ENCODE peak calls at places on chromosome 19, in five cellular contexts. E is IMR-90, J is GM12878, N is K562, B is HepG2. I is an unnamed sample.

GRCh38 chr19:43726736-43727592 is 11.1 kb downstream of the IRGC start:
- DNase-seq in E (no peak), J (peak), N (no peak), B (no peak), I (no peak)

GRCh38 chr19:14632286-14632685 is 42.4 kb downstream of the ADGRE3 start:
- DNase-seq in E (peak), J (peak), N (peak), B (peak), I (peak)

GRCh38 chr19:41919948-41920712 is 8.1 kb downstream of the ERFL start:
- DNase-seq in E (no peak), J (no peak), N (no peak), B (no peak), I (no peak)

GRCh38 chr19:35216833-35217707 is 11.5 kb downstream of the FAM187B start:
- DNase-seq in E (no peak), J (no peak), N (no peak), B (no peak), I (no peak)

GRCh38 chr19:31066385-31066784 is 282.9 kb downstream of the TSHZ3 start:
- DNase-seq in E (peak), J (no peak), N (no peak), B (no peak), I (no peak)

GRCh38 chr19:51490676-51491075 is 10.9 kb downstream of the SIGLEC12 start:
- DNase-seq in E (no peak), J (no peak), N (peak), B (no peak), I (no peak)

GRCh38 chr19:14985133-14985532 is 5.5 kb upstream of the SLC1A6 start:
- DNase-seq in E (no peak), J (no peak), N (no peak), B (no peak), I (no peak)

GRCh38 chr19:13086341-13086740 is 16.3 kb downstream of the LYL1 start:
- DNase-seq in E (no peak), J (no peak), N (no peak), B (no peak), I (no peak)

GRCh38 chr19:23002690-23003422 is at the start of gene ZNF728:
- DNase-seq in E (no peak), J (no peak), N (peak), B (no peak), I (peak)

GRCh38 chr19:39890755-39891551 is 43.5 kb downstream of the FCGBP start:
- DNase-seq in E (no peak), J (no peak), N (no peak), B (no peak), I (no peak)

GRCh38 chr19:43780706-43781525 is at the start of gene KCNN4:
- DNase-seq in E (peak), J (no peak), N (peak), B (no peak), I (no peak)

GRCh38 chr19:21482863-21483276 is 22.5 kb upstream of the ZNF429 start:
- DNase-seq in E (no peak), J (no peak), N (peak), B (peak), I (peak)

GRCh38 chr19:49335071-49335783 is at the start of gene CD37:
- DNase-seq in E (no peak), J (no peak), N (peak), B (no peak), I (no peak)

GRCh38 chr19:13430790-13431582 is 75.3 kb downstream of the CACNA1A start:
- DNase-seq in E (peak), J (no peak), N (peak), B (peak), I (peak)

GRCh38 chr19:12777217-12778019 is 2.1 kb upstream of the HOOK2 start:
- DNase-seq in E (peak), J (no peak), N (peak), B (peak), I (peak)

GRCh38 chr19:3710265-3710812 is 2.2 kb downstream of the TJP3 start:
- DNase-seq in E (peak), J (no peak), N (peak), B (peak), I (peak)

GRCh38 chr19:47374876-47375693 is 26.0 kb downstream of the DHX34 start:
- DNase-seq in E (no peak), J (no peak), N (no peak), B (no peak), I (no peak)

GRCh38 chr19:17127671-17128070 is 52.1 kb downstream of the MYO9B start:
- DNase-seq in E (no peak), J (no peak), N (no peak), B (no peak), I (no peak)

GRCh38 chr19:47511128-47511517 is 3.7 kb downstream of the NAPA start:
- DNase-seq in E (no peak), J (no peak), N (no peak), B (no peak), I (no peak)

GRCh38 chr19:56393119-56394012 is at the start of gene ZNF582:
- DNase-seq in E (peak), J (peak), N (peak), B (peak), I (peak)

GRCh38 chr19:50204811-50205675 is 1.6 kb downstream of the MYH14 start:
- DNase-seq in E (no peak), J (no peak), N (peak), B (peak), I (peak)

GRCh38 chr19:41895745-41896580 is 13.0 kb downstream of the ARHGEF1 start:
- DNase-seq in E (no peak), J (no peak), N (no peak), B (no peak), I (no peak)

GRCh38 chr19:6707011-6707657 is 13.3 kb downstream of the C3 start:
- DNase-seq in E (no peak), J (no peak), N (no peak), B (no peak), I (no peak)

GRCh38 chr19:29845576-29846176 is 33.9 kb downstream of the CCNE1 start:
- DNase-seq in E (peak), J (no peak), N (peak), B (no peak), I (peak)

GRCh38 chr19:34253711-34254551 is 423 bp upstream of the GARRE1 start:
- DNase-seq in E (peak), J (no peak), N (peak), B (peak), I (no peak)

GRCh38 chr19:21468791-21469190 is 36.6 kb upstream of the ZNF429 start:
- DNase-seq in E (no peak), J (no peak), N (no peak), B (no peak), I (no peak)

GRCh38 chr19:51440846-51441409 is 17.3 kb downstream of the SIGLEC8 start:
- DNase-seq in E (no peak), J (no peak), N (peak), B (no peak), I (no peak)

GRCh38 chr19:50535672-50536071 is 22.0 kb upstream of the ASPDH start:
- DNase-seq in E (no peak), J (no peak), N (no peak), B (no peak), I (no peak)

GRCh38 chr19:44943801-44944249 is 1.8 kb downstream of the APOC4 start:
- DNase-seq in E (no peak), J (no peak), N (peak), B (no peak), I (no peak)

GRCh38 chr19:22607653-22608430 is 26.3 kb upstream of the ZNF492 start:
- DNase-seq in E (no peak), J (no peak), N (no peak), B (no peak), I (no peak)

GRCh38 chr19:14517840-14518505 is at the start of gene DNAJB1:
- DNase-seq in E (peak), J (no peak), N (peak), B (peak), I (peak)

GRCh38 chr19:31083122-31083521 is 266.1 kb downstream of the TSHZ3 start:
- DNase-seq in E (no peak), J (no peak), N (no peak), B (no peak), I (no peak)

GRCh38 chr19:28288850-28289249 is 924.1 kb downstream of the UQCRFS1 start:
- DNase-seq in E (no peak), J (no peak), N (no peak), B (no peak), I (no peak)

GRCh38 chr19:6354098-6354674 is 7.1 kb upstream of the CLPP start:
- DNase-seq in E (no peak), J (no peak), N (no peak), B (no peak), I (no peak)

GRCh38 chr19:41570639-41571112 is 5.3 kb upstream of the CEACAM21 start:
- DNase-seq in E (peak), J (no peak), N (peak), B (peak), I (peak)

GRCh38 chr19:18775586-18776287 is 15.4 kb downstream of the COMP start:
- DNase-seq in E (peak), J (no peak), N (no peak), B (no peak), I (no peak)

GRCh38 chr19:42191855-42192254 is 25.6 kb downstream of the DEDD2 start:
- DNase-seq in E (peak), J (no peak), N (no peak), B (peak), I (no peak)

GRCh38 chr19:47625650-47626049 is 16.7 kb downstream of the BICRA start:
- DNase-seq in E (no peak), J (no peak), N (no peak), B (no peak), I (no peak)

GRCh38 chr19:5003781-5004180 is 34.9 kb downstream of the KDM4B start:
- DNase-seq in E (no peak), J (no peak), N (no peak), B (no peak), I (no peak)

GRCh38 chr19:5005096-5005495 is 36.2 kb downstream of the KDM4B start:
- DNase-seq in E (no peak), J (no peak), N (no peak), B (no peak), I (no peak)

GRCh38 chr19:5002143-5002542 is 33.2 kb downstream of the KDM4B start:
- DNase-seq in E (peak), J (no peak), N (no peak), B (peak), I (no peak)

GRCh38 chr19:5000120-5000611 is 31.3 kb downstream of the KDM4B start:
- DNase-seq in E (no peak), J (no peak), N (no peak), B (no peak), I (no peak)

DNA sequence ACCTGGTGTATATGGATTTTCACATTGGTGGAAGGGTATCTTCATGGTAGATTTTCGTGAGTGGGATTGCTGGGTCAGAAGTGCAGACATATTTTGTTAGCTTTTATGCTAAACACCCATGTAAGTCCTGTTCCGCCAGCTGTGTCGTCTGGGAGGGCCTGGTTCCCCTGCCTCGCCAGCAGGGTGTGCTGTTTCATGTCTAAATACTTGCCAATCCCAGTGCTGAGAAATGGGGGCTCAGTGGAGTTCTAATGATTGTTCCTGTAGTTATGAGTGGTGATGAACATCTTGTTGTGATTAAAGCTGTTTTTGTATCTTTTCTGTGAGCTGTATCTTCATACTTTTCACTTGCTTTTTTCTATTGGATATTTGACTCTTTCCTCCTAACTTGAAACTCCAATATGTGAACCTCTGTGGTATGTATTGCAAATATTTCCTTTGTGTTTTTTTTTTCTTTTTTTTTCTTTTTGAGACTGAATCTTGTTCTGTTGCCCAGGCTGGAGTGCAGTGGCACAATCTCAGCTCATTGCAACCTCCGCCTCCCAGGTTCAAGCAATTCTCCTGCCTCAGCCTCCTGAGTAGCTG is 32.7 kb downstream of the KDM4B start:
- DNase-seq in E (peak), J (no peak), N (peak), B (peak), I (peak)
- TF ChIP-seq MXI1 in E (no peak), J (no peak), N (no peak), B (no peak), I (no peak)

GRCh38 chr19:32232449-32232848 is 113.0 kb upstream of the ZNF507 start:
- DNase-seq in E (no peak), J (no peak), N (no peak), B (no peak), I (no peak)
- TF ChIP-seq MXI1 in E (no peak), J (no peak), N (no peak), B (no peak), I (no peak)

GRCh38 chr19:55256562-55257460 is 2.0 kb downstream of the PPP6R1 start:
- DNase-seq in E (no peak), J (no peak), N (no peak), B (peak), I (no peak)

GRCh38 chr19:55255618-55256423 is 3.0 kb downstream of the PPP6R1 start:
- DNase-seq in E (peak), J (peak), N (peak), B (peak), I (no peak)

GRCh38 chr19:55258828-55259539 is at the start of gene PPP6R1:
- DNase-seq in E (peak), J (peak), N (peak), B (peak), I (peak)

GRCh38 chr19:55258476-55258827 is 365 bp downstream of the PPP6R1 start:
- DNase-seq in E (no peak), J (no peak), N (peak), B (no peak), I (peak)

GRCh38 chr19:55257461-55258411 is 1.1 kb downstream of the PPP6R1 start:
- DNase-seq in E (peak), J (no peak), N (peak), B (no peak), I (peak)
- TF ChIP-seq MXI1 in E (peak), J (peak), N (peak), B (peak), I (peak)

DNA sequence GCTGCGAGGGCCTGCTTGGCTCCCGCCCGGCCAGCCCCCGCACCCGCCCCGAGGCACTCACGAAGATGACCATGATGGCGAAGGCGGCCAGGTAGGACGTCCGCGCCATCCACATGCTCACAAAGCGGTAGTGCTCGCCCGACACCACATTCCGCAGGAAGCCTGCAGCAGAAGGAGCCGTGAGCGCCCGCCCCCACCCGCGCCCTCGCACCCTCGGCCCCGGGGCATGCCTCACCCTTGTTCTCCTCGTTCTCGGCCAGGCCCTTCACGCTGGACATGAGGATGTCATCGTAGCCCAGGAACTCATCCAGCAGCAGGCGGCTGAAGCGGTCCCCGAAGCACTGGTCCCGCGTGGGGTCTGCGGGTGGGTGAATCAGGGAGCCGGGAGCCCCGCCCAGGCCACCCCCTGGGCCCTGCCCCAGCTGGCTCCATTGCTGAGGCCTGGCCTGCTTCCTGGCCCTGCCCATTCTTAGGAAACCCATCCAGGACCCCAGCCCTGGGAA is 9.0 kb downstream of the TMEM259 start:
- DNase-seq in E (no peak), J (no peak), N (no peak), B (no peak), I (no peak)
- TF ChIP-seq MXI1 in E (no peak), J (no peak), N (no peak), B (no peak), I (no peak)

GRCh38 chr19:38841787-38842438 is 7.9 kb downstream of the HNRNPL start:
- DNase-seq in E (no peak), J (no peak), N (peak), B (no peak), I (no peak)
- TF ChIP-seq MXI1 in E (no peak), J (no peak), N (no peak), B (no peak), I (no peak)

GRCh38 chr19:2615782-2616181 is 86.7 kb downstream of the GNG7 start:
- DNase-seq in E (no peak), J (no peak), N (no peak), B (no peak), I (no peak)

GRCh38 chr19:2617393-2618165 is 84.9 kb downstream of the GNG7 start:
- DNase-seq in E (no peak), J (no peak), N (no peak), B (no peak), I (no peak)

GRCh38 chr19:2616741-2617392 is 85.6 kb downstream of the GNG7 start:
- DNase-seq in E (no peak), J (no peak), N (no peak), B (peak), I (no peak)

GRCh38 chr19:2618611-2619010 is 83.9 kb downstream of the GNG7 start:
- DNase-seq in E (peak), J (no peak), N (no peak), B (no peak), I (no peak)

GRCh38 chr19:2619076-2619475 is 83.4 kb downstream of the GNG7 start:
- DNase-seq in E (no peak), J (no peak), N (no peak), B (no peak), I (no peak)
- TF ChIP-seq MXI1 in E (no peak), J (no peak), N (no peak), B (no peak), I (no peak)

GRCh38 chr19:8334458-8335342 is 8.4 kb downstream of the KANK3 start:
- DNase-seq in E (peak), J (no peak), N (no peak), B (peak), I (peak)
- TF ChIP-seq MXI1 in E (no peak), J (no peak), N (no peak), B (no peak), I (no peak)